ENCODE peak calls at places on chromosomes 3 and 15, in four cellular contexts. W is AG09309; I is HuH-7; Z is activated naive CD4-positive, alpha-beta T cell. X is an unnamed sample.

GRCh38 chr15:75720787-75721461 is 8.3 kb upstream of the CSPG4 start:
- DNase-seq in W (no peak), I (peak), Z (no peak), X (no peak)

GRCh38 chr3:152271465-152272035 is 2.8 kb downstream of the MBNL1 start:
- DNase-seq in W (no peak), I (no peak), Z (no peak), X (no peak)

GRCh38 chr3:72303926-72304325 is 519.0 kb upstream of the PROK2 start:
- DNase-seq in W (no peak), I (no peak), Z (no peak), X (no peak)

GRCh38 chr3:81761904-81762565 is 590 bp upstream of the GBE1 start:
- DNase-seq in W (no peak), I (no peak), Z (no peak), X (no peak)

GRCh38 chr3:61574854-61575253 is 13.5 kb downstream of the PTPRG start:
- DNase-seq in W (peak), I (no peak), Z (no peak), X (no peak)

GRCh38 chr15:51234181-51234927 is 104.0 kb downstream of the CYP19A1 start:
- DNase-seq in W (no peak), I (no peak), Z (no peak), X (no peak)

GRCh38 chr3:9862391-9863235 is 17.4 kb downstream of the CIDEC start:
- DNase-seq in W (no peak), I (peak), Z (no peak), X (no peak)

GRCh38 chr3:181700168-181701087 is 11.3 kb upstream of the SOX2 start:
- DNase-seq in W (peak), I (peak), Z (no peak), X (no peak)

GRCh38 chr3:70261283-70261682 is 51.2 kb downstream of the MDFIC2 start:
- DNase-seq in W (no peak), I (no peak), Z (no peak), X (no peak)

GRCh38 chr3:54557538-54558419 is 370.1 kb downstream of the LRTM1 start:
- DNase-seq in W (no peak), I (no peak), Z (no peak), X (no peak)

GRCh38 chr3:128486692-128487537 is 6.1 kb downstream of the GATA2 start:
- DNase-seq in W (no peak), I (no peak), Z (no peak), X (no peak)

GRCh38 chr3:44893097-44893496 is 18.7 kb downstream of the TGM4 start:
- DNase-seq in W (peak), I (no peak), Z (no peak), X (no peak)

GRCh38 chr15:44591326-44591725 is 54.4 kb downstream of the EIF3J start:
- DNase-seq in W (no peak), I (no peak), Z (no peak), X (no peak)

GRCh38 chr3:111338059-111338698 is 203.8 kb upstream of the CD96 start:
- DNase-seq in W (peak), I (peak), Z (no peak), X (no peak)

GRCh38 chr3:37225481-37225880 is 51.1 kb upstream of the LRRFIP2 start:
- DNase-seq in W (no peak), I (no peak), Z (no peak), X (no peak)

GRCh38 chr3:45462522-45463262 is 74.3 kb downstream of the LARS2 start:
- DNase-seq in W (no peak), I (no peak), Z (no peak), X (no peak)

GRCh38 chr15:39230205-39230916 is 350.5 kb upstream of the THBS1 start:
- DNase-seq in W (no peak), I (no peak), Z (no peak), X (no peak)

GRCh38 chr3:141127344-141128125 is 76.4 kb downstream of the SPSB4 start:
- DNase-seq in W (no peak), I (no peak), Z (no peak), X (no peak)

GRCh38 chr3:188233320-188233719 is 79.4 kb downstream of the LPP start:
- DNase-seq in W (no peak), I (no peak), Z (no peak), X (no peak)

GRCh38 chr3:159548675-159549335 is 439.8 kb upstream of the IL12A start:
- DNase-seq in W (no peak), I (no peak), Z (no peak), X (no peak)

GRCh38 chr3:12544652-12545472 is 437 bp downstream of the MKRN2OS start:
- DNase-seq in W (no peak), I (no peak), Z (no peak), X (no peak)

GRCh38 chr15:71792521-71792920 is 17.8 kb upstream of the NR2E3 start:
- DNase-seq in W (peak), I (no peak), Z (no peak), X (no peak)

GRCh38 chr3:54939591-54940300 is 11.9 kb upstream of the LRTM1 start:
- DNase-seq in W (no peak), I (no peak), Z (no peak), X (no peak)

GRCh38 chr3:11558002-11558401 is 85.7 kb downstream of the VGLL4 start:
- DNase-seq in W (peak), I (no peak), Z (no peak), X (peak)

GRCh38 chr3:186268616-186269448 is 93.2 kb downstream of the DGKG start:
- DNase-seq in W (peak), I (peak), Z (no peak), X (no peak)

GRCh38 chr15:73225358-73226015 is 143.3 kb downstream of the HCN4 start:
- DNase-seq in W (no peak), I (no peak), Z (no peak), X (no peak)

GRCh38 chr15:60326824-60327654 is 70.7 kb downstream of the ANXA2 start:
- DNase-seq in W (peak), I (peak), Z (no peak), X (no peak)

GRCh38 chr15:48186271-48186670 is 5.2 kb upstream of the CTXN2 start:
- DNase-seq in W (no peak), I (no peak), Z (no peak), X (no peak)

GRCh38 chr15:58510715-58511465 is 79.1 kb downstream of the LIPC start:
- DNase-seq in W (no peak), I (no peak), Z (no peak), X (no peak)

GRCh38 chr3:60536420-60536819 is 714.8 kb downstream of the FHIT start:
- DNase-seq in W (no peak), I (no peak), Z (no peak), X (no peak)

GRCh38 chr3:184791134-184791533 is 20.8 kb upstream of the VPS8 start:
- DNase-seq in W (no peak), I (no peak), Z (no peak), X (no peak)

GRCh38 chr3:8497582-8497981 is 4.0 kb upstream of the LMCD1 start:
- DNase-seq in W (no peak), I (no peak), Z (no peak), X (no peak)

GRCh38 chr15:36905908-36906307 is 194.4 kb downstream of the MEIS2 start:
- DNase-seq in W (peak), I (no peak), Z (no peak), X (peak)